ENCODE peak calls at places on chromosomes 6 and 20, in six cellular contexts. One of them, this sample, is unnamed.
A peak's percentile ranks its signal among the peaks of the same experiment; 100 is the strongest.

GRCh38 chr6:20279051-20279450 is 66.8 kb upstream of the MBOAT1 start:
- DNase-seq in progenitor cell of endocrine pancreas: no peak
- DNase-seq in stomach: no peak
- DNase-seq in lower leg skin: no peak
- DNase-seq in gastrocnemius medialis: no peak
- DNase-seq in Calu3: no peak
- DNase-seq in this sample: no peak

GRCh38 chr6:144351741-144352140 is 66.6 kb downstream of the UTRN start:
- DNase-seq in stomach: no peak
- DNase-seq in lower leg skin: no peak
- DNase-seq in Calu3: no peak
- DNase-seq in gastrocnemius medialis: peak; percentile 23
- DNase-seq in progenitor cell of endocrine pancreas: no peak
- DNase-seq in this sample: no peak

GRCh38 chr6:52020961-52021570 is 66.3 kb downstream of the PKHD1 start:
- DNase-seq in gastrocnemius medialis: no peak
- DNase-seq in Calu3: no peak
- DNase-seq in progenitor cell of endocrine pancreas: no peak
- DNase-seq in lower leg skin: no peak
- DNase-seq in stomach: no peak
- DNase-seq in this sample: peak; percentile 7

GRCh38 chr6:9766240-9766915 is 648.5 kb downstream of the TFAP2A start:
- DNase-seq in Calu3: no peak
- DNase-seq in gastrocnemius medialis: no peak
- DNase-seq in stomach: no peak
- DNase-seq in progenitor cell of endocrine pancreas: no peak
- DNase-seq in lower leg skin: no peak
- DNase-seq in this sample: peak; percentile 86

GRCh38 chr20:14142964-14143627 is 147.8 kb downstream of the MACROD2 start:
- DNase-seq in progenitor cell of endocrine pancreas: no peak
- DNase-seq in gastrocnemius medialis: no peak
- DNase-seq in lower leg skin: no peak
- DNase-seq in stomach: no peak
- DNase-seq in Calu3: no peak
- DNase-seq in this sample: peak; percentile 34

GRCh38 chr6:48584846-48585245 is 473.8 kb upstream of the PTCHD4 start:
- DNase-seq in lower leg skin: no peak
- DNase-seq in stomach: no peak
- DNase-seq in progenitor cell of endocrine pancreas: no peak
- DNase-seq in gastrocnemius medialis: no peak
- DNase-seq in Calu3: no peak
- DNase-seq in this sample: no peak

GRCh38 chr6:75098709-75099108 is 107.1 kb downstream of the COL12A1 start:
- DNase-seq in stomach: peak; percentile 26
- DNase-seq in Calu3: peak; percentile 49
- DNase-seq in progenitor cell of endocrine pancreas: no peak
- DNase-seq in gastrocnemius medialis: peak; percentile 60
- DNase-seq in lower leg skin: peak; percentile 81
- DNase-seq in this sample: peak; percentile 97

GRCh38 chr20:47380481-47380880 is 24.0 kb upstream of the ZMYND8 start:
- DNase-seq in gastrocnemius medialis: no peak
- DNase-seq in stomach: no peak
- DNase-seq in progenitor cell of endocrine pancreas: no peak
- DNase-seq in Calu3: no peak
- DNase-seq in lower leg skin: no peak
- DNase-seq in this sample: peak; percentile 19

GRCh38 chr20:63183422-63184146 is 32.3 kb downstream of the YTHDF1 start:
- DNase-seq in stomach: peak; percentile 59
- DNase-seq in lower leg skin: no peak
- DNase-seq in Calu3: peak; percentile 78
- DNase-seq in progenitor cell of endocrine pancreas: peak; percentile 54
- DNase-seq in gastrocnemius medialis: peak; percentile 18
- DNase-seq in this sample: no peak

DNA sequence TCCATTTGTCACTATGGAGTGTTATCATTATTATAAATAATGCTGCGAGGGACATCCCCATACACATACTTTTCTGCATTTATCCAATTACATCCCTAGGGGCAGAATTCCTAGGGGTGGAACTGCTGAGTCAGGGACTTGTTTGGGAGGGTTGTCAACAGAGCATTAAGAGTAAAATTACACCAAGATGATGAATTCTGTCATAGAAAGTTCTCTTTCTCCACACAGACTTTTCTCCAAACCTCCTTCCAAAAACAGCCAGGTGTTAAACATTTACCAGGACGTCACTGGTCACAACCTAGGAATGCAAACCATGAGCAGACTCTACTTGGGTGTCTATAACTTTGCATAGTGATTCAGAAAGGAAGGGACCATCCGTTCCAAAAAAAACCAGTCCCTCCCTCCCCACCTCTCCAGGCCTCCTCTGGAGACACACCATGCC is 95.5 kb downstream of the PRND start:
- DNase-seq in gastrocnemius medialis: no peak
- DNase-seq in lower leg skin: no peak
- DNase-seq in Calu3: peak; percentile 6
- DNase-seq in progenitor cell of endocrine pancreas: no peak
- DNase-seq in stomach: no peak
- DNase-seq in this sample: no peak
- TF ChIP-seq CTCF in gastrocnemius medialis: no peak
- TF ChIP-seq CTCF in lower leg skin: no peak
- TF ChIP-seq CTCF in Calu3: peak; percentile 22
- TF ChIP-seq CTCF in progenitor cell of endocrine pancreas: no peak
- TF ChIP-seq CTCF in stomach: no peak
- TF ChIP-seq CTCF in this sample: no peak

GRCh38 chr6:136031982-136032381 is 180.5 kb downstream of the PDE7B start:
- DNase-seq in gastrocnemius medialis: no peak
- DNase-seq in lower leg skin: no peak
- DNase-seq in Calu3: peak; percentile 33
- DNase-seq in stomach: no peak
- DNase-seq in progenitor cell of endocrine pancreas: no peak
- DNase-seq in this sample: peak; percentile 50
- TF ChIP-seq CTCF in gastrocnemius medialis: no peak
- TF ChIP-seq CTCF in lower leg skin: no peak
- TF ChIP-seq CTCF in Calu3: no peak
- TF ChIP-seq CTCF in stomach: peak; percentile 34
- TF ChIP-seq CTCF in progenitor cell of endocrine pancreas: peak; percentile 42
- TF ChIP-seq CTCF in this sample: peak; percentile 61

GRCh38 chr6:31158863-31159855 is 770 bp downstream of the TCF19 start:
- DNase-seq in Calu3: peak; percentile 70
- DNase-seq in progenitor cell of endocrine pancreas: no peak
- DNase-seq in gastrocnemius medialis: no peak
- DNase-seq in stomach: no peak
- DNase-seq in lower leg skin: no peak
- DNase-seq in this sample: no peak
- TF ChIP-seq CTCF in Calu3: peak; percentile 34
- TF ChIP-seq CTCF in progenitor cell of endocrine pancreas: no peak
- TF ChIP-seq CTCF in gastrocnemius medialis: no peak
- TF ChIP-seq CTCF in stomach: no peak
- TF ChIP-seq CTCF in lower leg skin: no peak
- TF ChIP-seq CTCF in this sample: no peak

GRCh38 chr6:56995347-56995746 is 40.4 kb downstream of the BEND6 start:
- DNase-seq in lower leg skin: no peak
- DNase-seq in gastrocnemius medialis: no peak
- DNase-seq in stomach: no peak
- DNase-seq in progenitor cell of endocrine pancreas: no peak
- DNase-seq in Calu3: peak; percentile 4
- DNase-seq in this sample: no peak
- TF ChIP-seq CTCF in lower leg skin: no peak
- TF ChIP-seq CTCF in gastrocnemius medialis: no peak
- TF ChIP-seq CTCF in stomach: no peak
- TF ChIP-seq CTCF in progenitor cell of endocrine pancreas: no peak
- TF ChIP-seq CTCF in Calu3: peak; percentile 34
- TF ChIP-seq CTCF in this sample: no peak

DNA sequence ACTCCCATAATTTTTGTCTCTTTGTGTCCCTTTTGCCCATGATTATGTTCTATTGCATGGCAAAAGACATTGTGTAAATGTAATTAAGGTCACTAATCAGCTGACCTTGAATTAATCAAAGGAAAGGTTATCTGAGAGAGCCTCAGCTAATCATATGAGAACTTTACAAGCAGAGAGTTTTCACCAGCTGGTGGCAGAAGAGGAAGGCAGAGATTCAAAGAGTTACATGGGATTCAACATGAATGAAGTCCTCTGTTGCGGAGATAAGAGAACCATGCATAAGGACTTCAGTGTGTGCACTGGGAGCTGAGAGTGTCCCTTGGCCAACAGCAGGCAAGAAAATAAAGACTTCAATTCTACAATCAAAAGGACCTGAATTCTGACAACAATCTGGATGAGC is 494.1 kb upstream of the ARID1B start:
- DNase-seq in stomach: no peak
- DNase-seq in progenitor cell of endocrine pancreas: no peak
- DNase-seq in lower leg skin: no peak
- DNase-seq in Calu3: no peak
- DNase-seq in gastrocnemius medialis: no peak
- DNase-seq in this sample: no peak
- TF ChIP-seq CTCF in stomach: no peak
- TF ChIP-seq CTCF in progenitor cell of endocrine pancreas: no peak
- TF ChIP-seq CTCF in lower leg skin: no peak
- TF ChIP-seq CTCF in Calu3: no peak
- TF ChIP-seq CTCF in gastrocnemius medialis: no peak
- TF ChIP-seq CTCF in this sample: no peak

GRCh38 chr6:109690373-109690739 is 646 bp downstream of the AK9 start:
- DNase-seq in stomach: peak; percentile 76
- DNase-seq in lower leg skin: peak; percentile 91
- DNase-seq in progenitor cell of endocrine pancreas: peak; percentile 62
- DNase-seq in Calu3: peak; percentile 77
- DNase-seq in gastrocnemius medialis: peak; percentile 53
- DNase-seq in this sample: no peak

GRCh38 chr6:109696355-109696754 is 5.3 kb downstream of the FIG4 start:
- DNase-seq in gastrocnemius medialis: no peak
- DNase-seq in Calu3: no peak
- DNase-seq in stomach: no peak
- DNase-seq in lower leg skin: no peak
- DNase-seq in progenitor cell of endocrine pancreas: no peak
- DNase-seq in this sample: no peak

GRCh38 chr6:109690740-109691687 is at the start of the genes AK9 and FIG4:
- DNase-seq in progenitor cell of endocrine pancreas: peak; percentile 85
- DNase-seq in gastrocnemius medialis: peak; percentile 90
- DNase-seq in stomach: peak; percentile 95
- DNase-seq in lower leg skin: peak; percentile 98
- DNase-seq in Calu3: peak; percentile 94
- DNase-seq in this sample: peak; percentile 97

GRCh38 chr6:109695468-109695867 is 4.4 kb downstream of the FIG4 start:
- DNase-seq in progenitor cell of endocrine pancreas: no peak
- DNase-seq in lower leg skin: no peak
- DNase-seq in Calu3: no peak
- DNase-seq in gastrocnemius medialis: no peak
- DNase-seq in stomach: no peak
- DNase-seq in this sample: no peak

DNA sequence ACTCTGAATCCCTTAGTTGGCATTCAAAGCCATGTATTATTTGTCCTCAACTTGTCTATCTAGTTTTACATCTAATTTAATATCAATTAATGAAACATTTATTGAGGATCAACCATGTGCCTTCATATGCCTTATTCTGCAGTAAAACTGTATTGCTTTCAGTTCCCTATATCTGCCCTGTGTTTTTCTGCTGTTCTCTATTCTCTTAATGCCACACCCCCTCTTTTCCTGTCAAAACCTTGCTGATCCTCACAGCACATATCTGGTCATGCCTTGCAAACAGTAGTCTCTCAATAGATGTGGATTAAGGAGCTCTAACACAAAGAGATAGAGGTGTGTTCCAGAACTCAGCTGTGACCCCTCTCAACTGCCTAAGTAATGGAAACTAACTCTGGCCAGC is 2.0 kb downstream of the FIG4 start:
- DNase-seq in gastrocnemius medialis: no peak
- DNase-seq in lower leg skin: no peak
- DNase-seq in stomach: no peak
- DNase-seq in progenitor cell of endocrine pancreas: no peak
- DNase-seq in Calu3: no peak
- DNase-seq in this sample: no peak
- TF ChIP-seq CTCF in gastrocnemius medialis: no peak
- TF ChIP-seq CTCF in lower leg skin: no peak
- TF ChIP-seq CTCF in stomach: no peak
- TF ChIP-seq CTCF in progenitor cell of endocrine pancreas: no peak
- TF ChIP-seq CTCF in Calu3: no peak
- TF ChIP-seq CTCF in this sample: no peak

DNA sequence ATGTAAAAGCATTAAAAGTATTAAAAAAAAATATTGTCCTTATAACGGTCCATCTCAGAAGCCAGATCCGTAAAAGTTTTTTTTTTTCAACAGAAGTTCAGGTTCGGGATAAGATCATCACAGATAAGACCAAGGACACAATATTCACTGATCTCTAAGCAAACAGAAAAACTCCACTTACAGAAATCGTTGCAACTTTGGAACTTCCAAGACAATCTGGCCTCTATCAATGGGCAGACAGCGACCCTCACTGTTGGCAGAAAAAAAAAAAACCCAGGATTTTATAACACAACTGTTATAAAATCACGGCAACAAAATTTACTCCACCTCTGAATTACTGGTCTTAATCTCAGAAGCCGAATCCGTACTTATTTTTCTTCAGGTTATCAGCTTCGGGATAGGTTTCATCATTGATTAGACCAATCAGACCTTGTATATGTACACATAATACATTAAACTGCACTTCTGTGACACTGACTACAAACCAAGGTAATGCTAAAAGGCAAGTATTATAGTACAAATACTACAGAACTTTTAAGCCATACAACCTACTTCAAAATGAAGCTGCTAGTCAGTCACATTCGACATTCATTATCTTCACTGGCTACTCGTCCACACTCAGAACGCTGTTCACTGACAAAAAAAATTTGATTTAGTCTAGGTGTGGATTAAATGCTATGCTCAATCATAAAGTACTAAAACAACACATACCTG is 34.7 kb upstream of the SYNCRIP start:
- DNase-seq in lower leg skin: no peak
- DNase-seq in gastrocnemius medialis: no peak
- DNase-seq in stomach: no peak
- DNase-seq in progenitor cell of endocrine pancreas: no peak
- DNase-seq in Calu3: no peak
- DNase-seq in this sample: peak; percentile 17
- TF ChIP-seq CTCF in lower leg skin: no peak
- TF ChIP-seq CTCF in gastrocnemius medialis: peak; percentile 39
- TF ChIP-seq CTCF in stomach: no peak
- TF ChIP-seq CTCF in progenitor cell of endocrine pancreas: peak; percentile 15
- TF ChIP-seq CTCF in Calu3: no peak
- TF ChIP-seq CTCF in this sample: no peak

GRCh38 chr20:37011147-37011546 is 59.6 kb upstream of the SAMHD1 start:
- DNase-seq in Calu3: no peak
- DNase-seq in gastrocnemius medialis: no peak
- DNase-seq in progenitor cell of endocrine pancreas: no peak
- DNase-seq in stomach: no peak
- DNase-seq in lower leg skin: no peak
- DNase-seq in this sample: no peak

GRCh38 chr20:37007898-37008649 is 56.6 kb upstream of the SAMHD1 start:
- DNase-seq in progenitor cell of endocrine pancreas: no peak
- DNase-seq in gastrocnemius medialis: no peak
- DNase-seq in stomach: no peak
- DNase-seq in Calu3: no peak
- DNase-seq in lower leg skin: no peak
- DNase-seq in this sample: peak; percentile 44
- TF ChIP-seq CTCF in progenitor cell of endocrine pancreas: no peak
- TF ChIP-seq CTCF in gastrocnemius medialis: no peak
- TF ChIP-seq CTCF in stomach: no peak
- TF ChIP-seq CTCF in Calu3: no peak
- TF ChIP-seq CTCF in lower leg skin: no peak
- TF ChIP-seq CTCF in this sample: no peak

DNA sequence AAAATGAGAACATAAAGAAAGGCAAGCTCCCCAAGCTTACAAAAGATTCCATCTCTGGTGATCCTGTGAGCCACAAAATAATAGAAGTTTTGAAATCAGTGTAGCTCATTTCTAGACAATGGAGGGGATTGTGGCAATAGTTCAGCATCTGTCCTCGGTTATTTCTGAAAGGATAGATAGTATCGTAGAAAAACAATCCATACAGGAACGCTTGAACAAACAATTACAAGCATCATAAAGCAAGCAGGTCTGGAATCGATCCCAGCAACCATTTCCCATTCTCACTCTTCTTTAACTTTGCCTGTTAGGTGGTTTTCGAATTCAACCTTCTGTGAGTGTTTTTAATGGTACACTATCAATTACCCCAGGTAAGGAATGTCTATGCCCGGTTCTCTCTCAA is 931.1 kb downstream of the KIF16B start:
- DNase-seq in progenitor cell of endocrine pancreas: no peak
- DNase-seq in gastrocnemius medialis: no peak
- DNase-seq in Calu3: no peak
- DNase-seq in lower leg skin: no peak
- DNase-seq in stomach: no peak
- DNase-seq in this sample: no peak
- TF ChIP-seq CTCF in progenitor cell of endocrine pancreas: no peak
- TF ChIP-seq CTCF in gastrocnemius medialis: no peak
- TF ChIP-seq CTCF in Calu3: no peak
- TF ChIP-seq CTCF in lower leg skin: no peak
- TF ChIP-seq CTCF in stomach: no peak
- TF ChIP-seq CTCF in this sample: no peak

This sample was measured in foreskin fibroblast.